ENCODE peak calls at places on chromosomes 4 and X, in four cellular contexts. W, R, Y and N are unnamed samples.

GRCh38 chr4:80081566-80081965 is 8.5 kb upstream of the ANTXR2 start:
- DNase-seq in W (no peak), R (no peak), Y (no peak), N (no peak)

GRCh38 chr4:159273126-159273438 is 170.2 kb downstream of the RAPGEF2 start:
- DNase-seq in W (no peak), R (peak; percentile 67), Y (no peak), N (no peak)

GRCh38 chr4:156751486-156751885 is 220.1 kb downstream of the PDGFC start:
- DNase-seq in W (no peak), R (no peak), Y (no peak), N (no peak)

GRCh38 chr4:47032405-47033106 is 1.2 kb downstream of the GABRB1 start:
- DNase-seq in W (peak; percentile 59), R (peak; percentile 37), Y (no peak), N (peak; percentile 8)

GRCh38 chr4:150155391-150155790 is 77.1 kb downstream of the DCLK2 start:
- DNase-seq in W (no peak), R (no peak), Y (no peak), N (no peak)

GRCh38 chr4:78061939-78062603 is 4.9 kb downstream of the FRAS1 start:
- DNase-seq in W (no peak), R (no peak), Y (no peak), N (no peak)

GRCh38 chr4:185456131-185456530 is 15.4 kb downstream of the CCDC110 start:
- DNase-seq in W (no peak), R (no peak), Y (no peak), N (no peak)

GRCh38 chr4:40388248-40388647 is 53.1 kb downstream of the CHRNA9 start:
- DNase-seq in W (no peak), R (no peak), Y (no peak), N (peak; percentile 19)

GRCh38 chrX:81195712-81196111 is 6.0 kb downstream of the HMGN5 start:
- DNase-seq in W (no peak), R (peak; percentile 27), Y (peak; percentile 33), N (peak; percentile 25)

GRCh38 chrX:6904178-6904577 is 243.3 kb upstream of the STS start:
- DNase-seq in W (no peak), R (no peak), Y (no peak), N (no peak)

GRCh38 chr4:57442834-57443291 is 332.7 kb upstream of the IGFBP7 start:
- DNase-seq in W (peak; percentile 39), R (peak; percentile 26), Y (no peak), N (peak; percentile 17)

GRCh38 chrX:7133036-7133412 is 14.5 kb upstream of the STS start:
- DNase-seq in W (no peak), R (no peak), Y (no peak), N (peak; percentile 82)

GRCh38 chr4:74654230-74654681 is 140.1 kb downstream of the BTC start:
- DNase-seq in W (no peak), R (peak; percentile 97), Y (peak; percentile 96), N (no peak)

GRCh38 chrX:101265869-101266428 is 25.2 kb downstream of the TAF7L start:
- DNase-seq in W (no peak), R (no peak), Y (no peak), N (no peak)

GRCh38 chr4:174215055-174215454 is 68.4 kb downstream of the FBXO8 start:
- DNase-seq in W (no peak), R (no peak), Y (no peak), N (no peak)

GRCh38 chr4:184100297-184100885 is 117.3 kb downstream of the ENPP6 start:
- DNase-seq in W (no peak), R (no peak), Y (peak; percentile 10), N (peak; percentile 71)

GRCh38 chr4:99248714-99249113 is 29.7 kb upstream of the ADH6 start:
- DNase-seq in W (no peak), R (no peak), Y (no peak), N (no peak)

GRCh38 chr4:13938299-13938698 is 310.8 kb upstream of the BOD1L1 start:
- DNase-seq in W (no peak), R (no peak), Y (no peak), N (no peak)

GRCh38 chr4:28772066-28772465 is 1911.4 kb downstream of the STIM2 start:
- DNase-seq in W (no peak), R (no peak), Y (no peak), N (no peak)

GRCh38 chrX:126238220-126238619 is 72.1 kb upstream of the DCAF12L2 start:
- DNase-seq in W (no peak), R (no peak), Y (no peak), N (no peak)

GRCh38 chrX:37818031-37818430 is 29.3 kb downstream of the DYNLT3 start:
- DNase-seq in W (no peak), R (no peak), Y (no peak), N (no peak)

GRCh38 chrX:132750312-132751042 is 208.0 kb downstream of the HS6ST2 start:
- DNase-seq in W (no peak), R (no peak), Y (no peak), N (no peak)

GRCh38 chr4:112532267-112532666 is 16.3 kb upstream of the NEUROG2 start:
- DNase-seq in W (no peak), R (no peak), Y (no peak), N (no peak)

GRCh38 chrX:155027509-155028066 is 944 bp downstream of the FUNDC2 start:
- DNase-seq in W (no peak), R (peak; percentile 11), Y (peak; percentile 23), N (peak; percentile 44)

GRCh38 chr4:25760048-25760447 is 102.7 kb downstream of the SEL1L3 start:
- DNase-seq in W (no peak), R (no peak), Y (no peak), N (no peak)

GRCh38 chr4:182453830-182454229 is 210.6 kb downstream of the TENM3 start:
- DNase-seq in W (no peak), R (no peak), Y (no peak), N (no peak)

GRCh38 chrX:27598312-27598711 is 8.2 kb downstream of the DCAF8L2 start:
- DNase-seq in W (no peak), R (peak; percentile 52), Y (no peak), N (no peak)

GRCh38 chr4:144903953-144904711 is 193.9 kb downstream of the ANAPC10 start:
- DNase-seq in W (no peak), R (no peak), Y (peak; percentile 13), N (no peak)

GRCh38 chr4:69156913-69157312 is 57.6 kb downstream of the UGT2B11 start:
- DNase-seq in W (no peak), R (peak; percentile 9), Y (peak; percentile 7), N (no peak)

GRCh38 chr4:120897981-120898719 is 24.4 kb downstream of the PRDM5 start:
- DNase-seq in W (no peak), R (no peak), Y (no peak), N (no peak)

GRCh38 chrX:71181558-71181909 is 36.9 kb downstream of the NLGN3 start:
- DNase-seq in W (no peak), R (no peak), Y (no peak), N (peak; percentile 40)

GRCh38 chrX:86014421-86014820 is 32.9 kb downstream of the CHM start:
- DNase-seq in W (no peak), R (no peak), Y (no peak), N (no peak)

GRCh38 chr4:39823193-39823592 is 125.3 kb downstream of the UBE2K start:
- DNase-seq in W (no peak), R (no peak), Y (no peak), N (no peak)

GRCh38 chr4:121648518-121648917 is 48.3 kb downstream of the ANXA5 start:
- DNase-seq in W (no peak), R (no peak), Y (no peak), N (no peak)

GRCh38 chr4:2256781-2257191 is 5.1 kb downstream of the MXD4 start:
- DNase-seq in W (no peak), R (no peak), Y (no peak), N (no peak)

GRCh38 chr4:183099537-183100297 is 660 bp downstream of the WWC2 start:
- DNase-seq in W (no peak), R (peak; percentile 35), Y (no peak), N (peak; percentile 45)

GRCh38 chr4:121408-122084 is 2.8 kb upstream of the ZNF718 start:
- DNase-seq in W (no peak), R (no peak), Y (no peak), N (no peak)

GRCh38 chr4:180356766-180357165 is 1886.4 kb upstream of the TENM3 start:
- DNase-seq in W (no peak), R (no peak), Y (no peak), N (no peak)
- TF ChIP-seq FOSL1 in W (no peak), R (no peak), Y (no peak), N (no peak)

DNA sequence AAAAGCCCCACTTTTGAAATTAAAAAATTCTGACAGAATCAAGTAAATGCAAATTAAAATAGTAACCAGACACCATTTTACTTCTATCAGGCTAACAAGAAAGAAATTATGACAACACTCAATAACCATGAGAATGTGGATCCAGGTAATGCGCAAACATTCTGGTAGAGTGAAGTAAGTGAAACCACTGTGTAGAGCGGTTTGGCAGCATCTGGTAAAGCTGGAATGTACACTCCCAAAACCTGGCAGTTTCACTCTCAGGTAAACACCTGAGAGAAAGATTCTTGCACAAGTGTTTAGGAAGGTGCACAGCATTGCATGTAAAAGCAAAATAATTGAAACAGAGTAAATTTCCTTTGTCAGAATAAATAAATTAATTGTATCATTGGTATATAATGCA is 81.8 kb downstream of the TRIML1 start:
- DNase-seq in W (no peak), R (no peak), Y (no peak), N (no peak)
- TF ChIP-seq FOSL1 in W (no peak), R (no peak), Y (no peak), N (no peak)

GRCh38 chr4:110586137-110586850 is 36.6 kb downstream of the PITX2 start:
- DNase-seq in W (no peak), R (no peak), Y (peak; percentile 31), N (peak; percentile 12)
- TF ChIP-seq FOSL1 in W (no peak), R (no peak), Y (no peak), N (no peak)

DNA sequence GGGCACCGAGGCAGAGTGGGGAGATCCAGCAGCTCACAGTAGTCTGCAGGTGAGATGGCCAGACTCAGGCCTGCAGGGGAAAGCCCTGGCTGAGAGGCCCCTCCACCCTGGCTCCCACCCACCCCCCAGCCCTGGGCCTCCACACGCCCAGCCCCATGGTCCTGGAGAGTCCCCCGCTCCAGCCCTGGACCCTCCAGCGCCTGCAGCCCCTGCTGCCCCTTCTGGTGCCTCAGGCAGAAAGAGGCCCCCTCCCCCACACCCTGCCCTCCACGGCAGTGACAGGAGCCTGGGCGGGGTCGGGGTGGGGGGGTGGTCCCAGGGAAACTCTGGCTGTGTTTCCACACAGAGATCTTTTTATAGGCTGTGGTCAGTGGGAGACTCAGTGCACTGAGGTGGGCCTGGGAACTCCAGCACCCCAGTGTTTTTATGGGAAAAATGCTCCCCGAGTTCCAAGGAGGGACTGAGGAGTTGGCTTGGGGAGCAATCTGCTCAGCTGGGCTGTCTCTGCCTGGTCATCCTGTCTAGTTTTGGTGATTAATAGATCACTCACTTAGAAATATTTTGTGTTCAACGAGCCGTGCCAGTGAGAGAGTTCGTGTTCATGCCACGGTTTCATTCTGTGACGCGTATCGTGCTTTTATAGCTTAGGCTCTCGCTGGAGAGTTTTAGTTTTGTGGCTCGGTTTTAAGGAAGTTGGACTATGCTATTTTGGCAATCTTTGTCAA is 53.1 kb upstream of the HGFAC start:
- DNase-seq in W (no peak), R (no peak), Y (no peak), N (no peak)
- TF ChIP-seq FOSL1 in W (no peak), R (no peak), Y (no peak), N (no peak)